ENCODE peak calls at places on chromosomes 5 and 9, in six cellular contexts. O is activated CD4-positive, alpha-beta T cell treated with anti-CD3 and anti-CD28 coated beads for 1 hour; D is hippocampal formation; U is iPS-NIHi11; Z is choroid plexus epithelial cell; G is hypothalamus. Q is an unnamed sample.

GRCh38 chr9:83633260-83633659 is 10.3 kb downstream of the IDNK start:
- DNase-seq in O (no peak), D (no peak), U (no peak), Z (no peak), G (no peak), Q (no peak)

GRCh38 chr5:73501406-73501805 is 3.2 kb downstream of the BTF3 start:
- DNase-seq in O (no peak), D (no peak), U (no peak), Z (no peak), G (no peak), Q (no peak)

GRCh38 chr9:125393426-125393825 is 131.8 kb downstream of the GAPVD1 start:
- DNase-seq in O (no peak), D (no peak), U (no peak), Z (peak; percentile 16), G (no peak), Q (peak; percentile 65)

GRCh38 chr5:153905214-153905613 is 133.5 kb downstream of the FAM114A2 start:
- DNase-seq in O (no peak), D (no peak), U (no peak), Z (peak; percentile 7), G (no peak), Q (no peak)

GRCh38 chr5:95620030-95620869 is at the start of gene GPR150:
- DNase-seq in O (peak; percentile 45), D (peak; percentile 17), U (peak; percentile 10), Z (peak; percentile 46), G (peak; percentile 43), Q (peak; percentile 24)

GRCh38 chr5:74950836-74951515 is 84.8 kb upstream of the FAM169A start:
- DNase-seq in O (no peak), D (no peak), U (no peak), Z (peak; percentile 13), G (no peak), Q (no peak)

GRCh38 chr5:170522211-170523128 is 18.6 kb downstream of the KCNIP1 start:
- DNase-seq in O (no peak), D (no peak), U (peak; percentile 46), Z (peak; percentile 20), G (peak; percentile 30), Q (peak; percentile 67)

GRCh38 chr5:177429248-177430045 is 3.0 kb downstream of the GRK6 start:
- DNase-seq in O (peak; percentile 66), D (peak; percentile 26), U (no peak), Z (no peak), G (peak; percentile 12), Q (no peak)

GRCh38 chr5:78961743-78962142 is 23.4 kb downstream of the ARSB start:
- DNase-seq in O (no peak), D (no peak), U (no peak), Z (no peak), G (no peak), Q (peak; percentile 45)

GRCh38 chr5:129541648-129542251 is 81.7 kb downstream of the ADAMTS19 start:
- DNase-seq in O (no peak), D (no peak), U (no peak), Z (peak; percentile 3), G (no peak), Q (peak; percentile 10)